ENCODE peak calls at places on chromosome 5, in five cellular contexts. One of them, this sample, is unnamed.

GRCh38 chr5:67192719-67193464 is 3.7 kb downstream of the CD180 start:
- DNase-seq in stimulated activated CD8-positive, alpha-beta memory T cell treated with anti-CD3 and anti-CD28 coated beads, Interleukin-4, amount 100 ng/mL, for 4 hours: no peak
- DNase-seq in Jurkat, Clone E6-1: no peak
- DNase-seq in stimulated activated CD4-positive, alpha-beta T cell treated with anti-CD3 and anti-CD28 coated beads, Interleukin-1b, Interleukin-23, amount 100 ng/mL, for 24 hours: no peak
- DNase-seq in HFF-Myc: no peak
- DNase-seq in this sample: no peak

GRCh38 chr5:78649220-78649700 is 688 bp upstream of the LHFPL2 start:
- DNase-seq in stimulated activated CD8-positive, alpha-beta memory T cell treated with anti-CD3 and anti-CD28 coated beads, Interleukin-4, amount 100 ng/mL, for 4 hours: no peak
- DNase-seq in Jurkat, Clone E6-1: no peak
- DNase-seq in stimulated activated CD4-positive, alpha-beta T cell treated with anti-CD3 and anti-CD28 coated beads, Interleukin-1b, Interleukin-23, amount 100 ng/mL, for 24 hours: no peak
- DNase-seq in HFF-Myc: no peak
- DNase-seq in this sample: no peak

GRCh38 chr5:1516615-1517601 is 6.9 kb downstream of the LPCAT1 start:
- DNase-seq in stimulated activated CD8-positive, alpha-beta memory T cell treated with anti-CD3 and anti-CD28 coated beads, Interleukin-4, amount 100 ng/mL, for 4 hours: no peak
- DNase-seq in Jurkat, Clone E6-1: no peak
- DNase-seq in stimulated activated CD4-positive, alpha-beta T cell treated with anti-CD3 and anti-CD28 coated beads, Interleukin-1b, Interleukin-23, amount 100 ng/mL, for 24 hours: no peak
- DNase-seq in HFF-Myc: no peak
- DNase-seq in this sample: peak

GRCh38 chr5:5534333-5534732 is 111.9 kb downstream of the ICE1 start:
- DNase-seq in stimulated activated CD8-positive, alpha-beta memory T cell treated with anti-CD3 and anti-CD28 coated beads, Interleukin-4, amount 100 ng/mL, for 4 hours: no peak
- DNase-seq in Jurkat, Clone E6-1: no peak
- DNase-seq in stimulated activated CD4-positive, alpha-beta T cell treated with anti-CD3 and anti-CD28 coated beads, Interleukin-1b, Interleukin-23, amount 100 ng/mL, for 24 hours: no peak
- DNase-seq in HFF-Myc: no peak
- DNase-seq in this sample: no peak

GRCh38 chr5:36644727-36645126 is 38.3 kb downstream of the SLC1A3 start:
- DNase-seq in stimulated activated CD8-positive, alpha-beta memory T cell treated with anti-CD3 and anti-CD28 coated beads, Interleukin-4, amount 100 ng/mL, for 4 hours: no peak
- DNase-seq in Jurkat, Clone E6-1: no peak
- DNase-seq in stimulated activated CD4-positive, alpha-beta T cell treated with anti-CD3 and anti-CD28 coated beads, Interleukin-1b, Interleukin-23, amount 100 ng/mL, for 24 hours: no peak
- DNase-seq in HFF-Myc: no peak
- DNase-seq in this sample: no peak

GRCh38 chr5:57824047-57824446 is 341.4 kb upstream of the ACTBL2 start:
- DNase-seq in stimulated activated CD8-positive, alpha-beta memory T cell treated with anti-CD3 and anti-CD28 coated beads, Interleukin-4, amount 100 ng/mL, for 4 hours: no peak
- DNase-seq in Jurkat, Clone E6-1: no peak
- DNase-seq in stimulated activated CD4-positive, alpha-beta T cell treated with anti-CD3 and anti-CD28 coated beads, Interleukin-1b, Interleukin-23, amount 100 ng/mL, for 24 hours: no peak
- DNase-seq in HFF-Myc: no peak
- DNase-seq in this sample: no peak

GRCh38 chr5:2038337-2039179 is 155.8 kb upstream of the IRX4 start:
- DNase-seq in stimulated activated CD8-positive, alpha-beta memory T cell treated with anti-CD3 and anti-CD28 coated beads, Interleukin-4, amount 100 ng/mL, for 4 hours: no peak
- DNase-seq in Jurkat, Clone E6-1: peak
- DNase-seq in stimulated activated CD4-positive, alpha-beta T cell treated with anti-CD3 and anti-CD28 coated beads, Interleukin-1b, Interleukin-23, amount 100 ng/mL, for 24 hours: peak
- DNase-seq in HFF-Myc: no peak
- DNase-seq in this sample: peak

GRCh38 chr5:173464813-173465212 is 136.6 kb upstream of the STC2 start:
- DNase-seq in stimulated activated CD8-positive, alpha-beta memory T cell treated with anti-CD3 and anti-CD28 coated beads, Interleukin-4, amount 100 ng/mL, for 4 hours: no peak
- DNase-seq in Jurkat, Clone E6-1: no peak
- DNase-seq in stimulated activated CD4-positive, alpha-beta T cell treated with anti-CD3 and anti-CD28 coated beads, Interleukin-1b, Interleukin-23, amount 100 ng/mL, for 24 hours: no peak
- DNase-seq in HFF-Myc: no peak
- DNase-seq in this sample: no peak

GRCh38 chr5:179974946-179975712 is 67.4 kb upstream of the TBC1D9B start:
- DNase-seq in stimulated activated CD8-positive, alpha-beta memory T cell treated with anti-CD3 and anti-CD28 coated beads, Interleukin-4, amount 100 ng/mL, for 4 hours: no peak
- DNase-seq in Jurkat, Clone E6-1: peak
- DNase-seq in stimulated activated CD4-positive, alpha-beta T cell treated with anti-CD3 and anti-CD28 coated beads, Interleukin-1b, Interleukin-23, amount 100 ng/mL, for 24 hours: no peak
- DNase-seq in HFF-Myc: no peak
- DNase-seq in this sample: no peak

GRCh38 chr5:14003513-14003912 is 59.0 kb upstream of the DNAH5 start:
- DNase-seq in stimulated activated CD8-positive, alpha-beta memory T cell treated with anti-CD3 and anti-CD28 coated beads, Interleukin-4, amount 100 ng/mL, for 4 hours: no peak
- DNase-seq in Jurkat, Clone E6-1: no peak
- DNase-seq in stimulated activated CD4-positive, alpha-beta T cell treated with anti-CD3 and anti-CD28 coated beads, Interleukin-1b, Interleukin-23, amount 100 ng/mL, for 24 hours: no peak
- DNase-seq in HFF-Myc: no peak
- DNase-seq in this sample: no peak

GRCh38 chr5:33074548-33074947 is 363.4 kb downstream of the NPR3 start:
- DNase-seq in stimulated activated CD8-positive, alpha-beta memory T cell treated with anti-CD3 and anti-CD28 coated beads, Interleukin-4, amount 100 ng/mL, for 4 hours: no peak
- DNase-seq in Jurkat, Clone E6-1: no peak
- DNase-seq in stimulated activated CD4-positive, alpha-beta T cell treated with anti-CD3 and anti-CD28 coated beads, Interleukin-1b, Interleukin-23, amount 100 ng/mL, for 24 hours: no peak
- DNase-seq in HFF-Myc: no peak
- DNase-seq in this sample: no peak

GRCh38 chr5:43685271-43685950 is 82.4 kb downstream of the NNT start:
- DNase-seq in stimulated activated CD8-positive, alpha-beta memory T cell treated with anti-CD3 and anti-CD28 coated beads, Interleukin-4, amount 100 ng/mL, for 4 hours: no peak
- DNase-seq in Jurkat, Clone E6-1: no peak
- DNase-seq in stimulated activated CD4-positive, alpha-beta T cell treated with anti-CD3 and anti-CD28 coated beads, Interleukin-1b, Interleukin-23, amount 100 ng/mL, for 24 hours: no peak
- DNase-seq in HFF-Myc: no peak
- DNase-seq in this sample: no peak

GRCh38 chr5:179409806-179410205 is 64.5 kb upstream of the ADAMTS2 start:
- DNase-seq in stimulated activated CD8-positive, alpha-beta memory T cell treated with anti-CD3 and anti-CD28 coated beads, Interleukin-4, amount 100 ng/mL, for 4 hours: no peak
- DNase-seq in Jurkat, Clone E6-1: no peak
- DNase-seq in stimulated activated CD4-positive, alpha-beta T cell treated with anti-CD3 and anti-CD28 coated beads, Interleukin-1b, Interleukin-23, amount 100 ng/mL, for 24 hours: no peak
- DNase-seq in HFF-Myc: no peak
- DNase-seq in this sample: no peak

GRCh38 chr5:99437986-99438385 is 509.2 kb upstream of the CHD1 start:
- DNase-seq in stimulated activated CD8-positive, alpha-beta memory T cell treated with anti-CD3 and anti-CD28 coated beads, Interleukin-4, amount 100 ng/mL, for 4 hours: no peak
- DNase-seq in Jurkat, Clone E6-1: no peak
- DNase-seq in stimulated activated CD4-positive, alpha-beta T cell treated with anti-CD3 and anti-CD28 coated beads, Interleukin-1b, Interleukin-23, amount 100 ng/mL, for 24 hours: no peak
- DNase-seq in HFF-Myc: no peak
- DNase-seq in this sample: no peak

GRCh38 chr5:122611401-122611800 is 163.5 kb upstream of the SNX2 start:
- DNase-seq in stimulated activated CD8-positive, alpha-beta memory T cell treated with anti-CD3 and anti-CD28 coated beads, Interleukin-4, amount 100 ng/mL, for 4 hours: no peak
- DNase-seq in Jurkat, Clone E6-1: no peak
- DNase-seq in stimulated activated CD4-positive, alpha-beta T cell treated with anti-CD3 and anti-CD28 coated beads, Interleukin-1b, Interleukin-23, amount 100 ng/mL, for 24 hours: no peak
- DNase-seq in HFF-Myc: no peak
- DNase-seq in this sample: no peak

GRCh38 chr5:127934791-127935256 is 148.7 kb upstream of the SLC12A2 start:
- DNase-seq in stimulated activated CD8-positive, alpha-beta memory T cell treated with anti-CD3 and anti-CD28 coated beads, Interleukin-4, amount 100 ng/mL, for 4 hours: no peak
- DNase-seq in Jurkat, Clone E6-1: no peak
- DNase-seq in stimulated activated CD4-positive, alpha-beta T cell treated with anti-CD3 and anti-CD28 coated beads, Interleukin-1b, Interleukin-23, amount 100 ng/mL, for 24 hours: no peak
- DNase-seq in HFF-Myc: no peak
- DNase-seq in this sample: no peak

GRCh38 chr5:32308951-32309350 is 3.8 kb downstream of the MTMR12 start:
- DNase-seq in stimulated activated CD8-positive, alpha-beta memory T cell treated with anti-CD3 and anti-CD28 coated beads, Interleukin-4, amount 100 ng/mL, for 4 hours: no peak
- DNase-seq in Jurkat, Clone E6-1: no peak
- DNase-seq in stimulated activated CD4-positive, alpha-beta T cell treated with anti-CD3 and anti-CD28 coated beads, Interleukin-1b, Interleukin-23, amount 100 ng/mL, for 24 hours: no peak
- DNase-seq in HFF-Myc: no peak
- DNase-seq in this sample: no peak

GRCh38 chr5:169992789-169993188 is 12.5 kb upstream of the INSYN2B start:
- DNase-seq in stimulated activated CD8-positive, alpha-beta memory T cell treated with anti-CD3 and anti-CD28 coated beads, Interleukin-4, amount 100 ng/mL, for 4 hours: no peak
- DNase-seq in Jurkat, Clone E6-1: no peak
- DNase-seq in stimulated activated CD4-positive, alpha-beta T cell treated with anti-CD3 and anti-CD28 coated beads, Interleukin-1b, Interleukin-23, amount 100 ng/mL, for 24 hours: no peak
- DNase-seq in HFF-Myc: no peak
- DNase-seq in this sample: no peak

GRCh38 chr5:1760656-1761452 is 38.8 kb downstream of the MRPL36 start:
- DNase-seq in stimulated activated CD8-positive, alpha-beta memory T cell treated with anti-CD3 and anti-CD28 coated beads, Interleukin-4, amount 100 ng/mL, for 4 hours: no peak
- DNase-seq in Jurkat, Clone E6-1: no peak
- DNase-seq in stimulated activated CD4-positive, alpha-beta T cell treated with anti-CD3 and anti-CD28 coated beads, Interleukin-1b, Interleukin-23, amount 100 ng/mL, for 24 hours: no peak
- DNase-seq in HFF-Myc: no peak
- DNase-seq in this sample: no peak

GRCh38 chr5:30849801-30850370 is 343.6 kb upstream of the CDH6 start:
- DNase-seq in stimulated activated CD8-positive, alpha-beta memory T cell treated with anti-CD3 and anti-CD28 coated beads, Interleukin-4, amount 100 ng/mL, for 4 hours: no peak
- DNase-seq in Jurkat, Clone E6-1: no peak
- DNase-seq in stimulated activated CD4-positive, alpha-beta T cell treated with anti-CD3 and anti-CD28 coated beads, Interleukin-1b, Interleukin-23, amount 100 ng/mL, for 24 hours: no peak
- DNase-seq in HFF-Myc: no peak
- DNase-seq in this sample: no peak

GRCh38 chr5:166165600-166165999 is 2125.8 kb upstream of the WWC1 start:
- DNase-seq in stimulated activated CD8-positive, alpha-beta memory T cell treated with anti-CD3 and anti-CD28 coated beads, Interleukin-4, amount 100 ng/mL, for 4 hours: no peak
- DNase-seq in Jurkat, Clone E6-1: no peak
- DNase-seq in stimulated activated CD4-positive, alpha-beta T cell treated with anti-CD3 and anti-CD28 coated beads, Interleukin-1b, Interleukin-23, amount 100 ng/mL, for 24 hours: no peak
- DNase-seq in HFF-Myc: no peak
- DNase-seq in this sample: no peak

GRCh38 chr5:33306758-33307157 is 134.0 kb upstream of the TARS1 start:
- DNase-seq in stimulated activated CD8-positive, alpha-beta memory T cell treated with anti-CD3 and anti-CD28 coated beads, Interleukin-4, amount 100 ng/mL, for 4 hours: no peak
- DNase-seq in Jurkat, Clone E6-1: no peak
- DNase-seq in stimulated activated CD4-positive, alpha-beta T cell treated with anti-CD3 and anti-CD28 coated beads, Interleukin-1b, Interleukin-23, amount 100 ng/mL, for 24 hours: no peak
- DNase-seq in HFF-Myc: no peak
- DNase-seq in this sample: no peak

GRCh38 chr5:115500225-115500624 is 44.4 kb downstream of the FEM1C start:
- DNase-seq in stimulated activated CD8-positive, alpha-beta memory T cell treated with anti-CD3 and anti-CD28 coated beads, Interleukin-4, amount 100 ng/mL, for 4 hours: no peak
- DNase-seq in Jurkat, Clone E6-1: no peak
- DNase-seq in stimulated activated CD4-positive, alpha-beta T cell treated with anti-CD3 and anti-CD28 coated beads, Interleukin-1b, Interleukin-23, amount 100 ng/mL, for 24 hours: no peak
- DNase-seq in HFF-Myc: no peak
- DNase-seq in this sample: no peak

GRCh38 chr5:1514027-1514818 is 9.5 kb downstream of the LPCAT1 start:
- DNase-seq in stimulated activated CD8-positive, alpha-beta memory T cell treated with anti-CD3 and anti-CD28 coated beads, Interleukin-4, amount 100 ng/mL, for 4 hours: no peak
- DNase-seq in Jurkat, Clone E6-1: no peak
- DNase-seq in stimulated activated CD4-positive, alpha-beta T cell treated with anti-CD3 and anti-CD28 coated beads, Interleukin-1b, Interleukin-23, amount 100 ng/mL, for 24 hours: no peak
- DNase-seq in HFF-Myc: no peak
- DNase-seq in this sample: peak

GRCh38 chr5:33401482-33402390 is 39.0 kb upstream of the TARS1 start:
- DNase-seq in stimulated activated CD8-positive, alpha-beta memory T cell treated with anti-CD3 and anti-CD28 coated beads, Interleukin-4, amount 100 ng/mL, for 4 hours: no peak
- DNase-seq in Jurkat, Clone E6-1: no peak
- DNase-seq in stimulated activated CD4-positive, alpha-beta T cell treated with anti-CD3 and anti-CD28 coated beads, Interleukin-1b, Interleukin-23, amount 100 ng/mL, for 24 hours: no peak
- DNase-seq in HFF-Myc: peak
- DNase-seq in this sample: no peak

GRCh38 chr5:97844797-97845196 is 661.8 kb upstream of the RIOK2 start:
- DNase-seq in stimulated activated CD8-positive, alpha-beta memory T cell treated with anti-CD3 and anti-CD28 coated beads, Interleukin-4, amount 100 ng/mL, for 4 hours: no peak
- DNase-seq in Jurkat, Clone E6-1: no peak
- DNase-seq in stimulated activated CD4-positive, alpha-beta T cell treated with anti-CD3 and anti-CD28 coated beads, Interleukin-1b, Interleukin-23, amount 100 ng/mL, for 24 hours: no peak
- DNase-seq in HFF-Myc: no peak
- DNase-seq in this sample: no peak

This sample was measured in mesothelial cell of epicardium.